ENCODE peak calls at places on chromosomes 12 and 14, in ten cellular contexts. L, A, B, Y, F, M, R, T, D and K are unnamed samples.

GRCh38 chr14:36511981-36512584 is 7.9 kb downstream of the NKX2-1 start:
- DNase-seq in D (no peak), T (no peak), Y (no peak), A (no peak), F (no peak), R (no peak), L (no peak), M (no peak), B (no peak), K (no peak)

GRCh38 chr14:97603201-97603600 is 806.0 kb downstream of the VRK1 start:
- DNase-seq in L (no peak), F (no peak), A (no peak), B (no peak), Y (no peak), D (no peak), R (no peak), T (no peak), M (no peak), K (no peak)

GRCh38 chr12:6337958-6338406 is 3.9 kb downstream of the TNFRSF1A start:
- DNase-seq in T (no peak), B (no peak), M (no peak), D (no peak), Y (no peak), F (no peak), A (no peak), L (no peak), R (no peak), K (no peak)

GRCh38 chr12:11877869-11878780 is 192.6 kb upstream of the BCL2L14 start:
- DNase-seq in T (no peak), B (no peak), D (no peak), L (no peak), M (peak; percentile 47), R (no peak), A (no peak), Y (peak; percentile 89), F (no peak), K (no peak)

GRCh38 chr12:40566246-40566645 is 126.0 kb upstream of the CNTN1 start:
- DNase-seq in M (no peak), B (no peak), A (no peak), Y (no peak), F (no peak), R (no peak), D (no peak), T (no peak), L (no peak), K (no peak)

GRCh38 chr12:84822541-84822940 is 90.1 kb downstream of the SLC6A15 start:
- DNase-seq in F (no peak), D (no peak), A (no peak), Y (peak; percentile 47), M (no peak), R (no peak), L (no peak), B (no peak), T (no peak), K (no peak)

GRCh38 chr12:40375076-40375475 is 150.3 kb downstream of the LRRK2 start:
- DNase-seq in B (no peak), F (peak; percentile 37), A (no peak), R (no peak), T (no peak), L (no peak), D (no peak), Y (peak; percentile 8), M (no peak), K (no peak)

GRCh38 chr12:43038991-43039390 is 449.4 kb upstream of the PRICKLE1 start:
- DNase-seq in A (no peak), L (no peak), F (no peak), T (no peak), M (no peak), R (no peak), Y (no peak), D (no peak), B (no peak), K (no peak)

GRCh38 chr12:24012528-24012927 is 63.1 kb upstream of the SOX5 start:
- DNase-seq in D (no peak), M (no peak), Y (peak; percentile 3), R (no peak), L (no peak), T (no peak), F (peak; percentile 22), B (peak; percentile 7), A (no peak), K (no peak)

GRCh38 chr12:25781223-25781622 is 177.3 kb upstream of the RASSF8 start:
- DNase-seq in M (no peak), R (no peak), F (no peak), B (no peak), D (no peak), Y (no peak), L (no peak), A (no peak), T (no peak), K (no peak)

GRCh38 chr12:96434107-96434506 is 33.9 kb upstream of the CDK17 start:
- DNase-seq in T (peak; percentile 69), R (peak; percentile 20), D (no peak), A (no peak), L (peak; percentile 65), Y (peak; percentile 86), F (no peak), M (no peak), B (no peak), K (no peak)